ENCODE peak calls at places on chromosomes 13 and 19, in six cellular contexts. M is AML-193, Q is cardiac fibroblast, N is NCI-H1105, U is GM12892, V is H54. H is an unnamed sample.

GRCh38 chr19:52638601-52639000 is 446 bp upstream of the ZNF83 start:
- DNase-seq in U (peak), Q (no peak), N (no peak), M (no peak), V (peak), H (no peak)

GRCh38 chr19:391726-392374 is 17.1 kb downstream of the C2CD4C start:
- DNase-seq in U (no peak), V (no peak), Q (no peak), N (no peak), M (no peak), H (no peak)

GRCh38 chr13:94192576-94192975 is 286.9 kb downstream of the DCT start:
- DNase-seq in U (no peak), M (peak), Q (peak), N (no peak), V (no peak), H (no peak)

GRCh38 chr19:27974082-27974513 is 1238.9 kb downstream of the UQCRFS1 start:
- DNase-seq in U (no peak), Q (peak), V (no peak), M (peak), N (peak), H (no peak)

GRCh38 chr19:676343-677105 is at the start of gene FSTL3:
- DNase-seq in N (no peak), M (no peak), V (no peak), Q (peak), U (no peak), H (no peak)

GRCh38 chr13:113812140-113813036 is 51.5 kb downstream of the GAS6 start:
- DNase-seq in Q (no peak), N (no peak), U (no peak), M (no peak), V (no peak), H (no peak)

GRCh38 chr13:32468502-32469147 is 40.7 kb upstream of the N4BP2L1 start:
- DNase-seq in V (no peak), N (no peak), U (no peak), Q (peak), M (no peak), H (peak)

GRCh38 chr13:44231786-44232516 is 141.7 kb upstream of the SERP2 start:
- DNase-seq in U (no peak), M (no peak), V (peak), Q (peak), N (no peak), H (no peak)

GRCh38 chr13:19634129-19634740 is 776 bp downstream of the MPHOSPH8 start:
- DNase-seq in N (no peak), U (no peak), M (peak), Q (peak), V (no peak), H (no peak)

GRCh38 chr13:73259061-73259908 is 200.5 kb downstream of the KLF5 start:
- DNase-seq in U (no peak), Q (peak), M (no peak), N (no peak), V (no peak), H (no peak)

GRCh38 chr19:2081873-2082810 is 14.0 kb downstream of the MOB3A start:
- DNase-seq in U (no peak), Q (no peak), M (peak), N (no peak), V (no peak), H (no peak)

GRCh38 chr19:34350161-34350561 is 14.8 kb upstream of the GPI start:
- DNase-seq in M (no peak), U (no peak), N (no peak), Q (no peak), V (no peak), H (no peak)